ENCODE peak calls at places on chromosomes 16 and 17, in nine cellular contexts. P is AG09309, N is ACHN, W is renal cortical epithelial cell, B is GM10248, R is fibroblast of mammary gland, U is KG1, E is hepatocyte, G is brain microvascular endothelial cell. M is an unnamed sample.

GRCh38 chr17:78539771-78540170 is 37.4 kb downstream of the DNAH17 start:
- DNase-seq in P (no peak), N (no peak), W (no peak), B (no peak), R (no peak), U (no peak), E (no peak), G (no peak), M (no peak)

GRCh38 chr17:55577687-55578086 is 66.4 kb upstream of the SMIM36 start:
- DNase-seq in P (no peak), N (no peak), W (no peak), B (no peak), R (peak), U (no peak), E (no peak), G (peak), M (no peak)

GRCh38 chr17:7884581-7885356 is 3.8 kb upstream of the CHD3 start:
- DNase-seq in P (no peak), N (no peak), W (no peak), B (peak), R (no peak), U (no peak), E (peak), G (no peak), M (no peak)

GRCh38 chr16:12320298-12320706 is 343.8 kb downstream of the SNX29 start:
- DNase-seq in P (no peak), N (peak), W (peak), B (no peak), R (peak), U (no peak), E (no peak), G (peak), M (no peak)

GRCh38 chr16:48317614-48318013 is 67.6 kb downstream of the SIAH1 start:
- DNase-seq in P (peak), N (peak), W (peak), B (no peak), R (peak), U (no peak), E (no peak), G (peak), M (no peak)

GRCh38 chr16:72620348-72620747 is 427.6 kb downstream of the ZFHX3 start:
- DNase-seq in P (no peak), N (no peak), W (no peak), B (no peak), R (no peak), U (no peak), E (no peak), G (no peak), M (no peak)

GRCh38 chr17:33142703-33143299 is 150.3 kb downstream of the ASIC2 start:
- DNase-seq in P (no peak), N (peak), W (peak), B (no peak), R (peak), U (no peak), E (peak), G (no peak), M (peak)

GRCh38 chr16:69906838-69907301 is 44.3 kb upstream of the CLEC18A start:
- DNase-seq in P (peak), N (no peak), W (peak), B (no peak), R (peak), U (no peak), E (no peak), G (peak), M (no peak)

GRCh38 chr17:29613371-29613837 is 9.3 kb downstream of the CORO6 start:
- DNase-seq in P (no peak), N (no peak), W (peak), B (peak), R (peak), U (no peak), E (peak), G (peak), M (peak)

GRCh38 chr17:39167492-39167891 is 1.5 kb upstream of the ARL5C start:
- DNase-seq in P (no peak), N (no peak), W (no peak), B (no peak), R (no peak), U (peak), E (no peak), G (no peak), M (no peak)

GRCh38 chr17:41518031-41518430 is 659 bp downstream of the KRT15 start:
- DNase-seq in P (no peak), N (no peak), W (no peak), B (no peak), R (no peak), U (no peak), E (no peak), G (no peak), M (no peak)

GRCh38 chr16:25256821-25257503 is 683 bp downstream of the ZKSCAN2 start:
- DNase-seq in P (no peak), N (peak), W (peak), B (no peak), R (no peak), U (peak), E (peak), G (peak), M (no peak)

GRCh38 chr17:18916816-18917496 is 35.0 kb upstream of the SLC5A10 start:
- DNase-seq in P (peak), N (no peak), W (no peak), B (no peak), R (peak), U (no peak), E (no peak), G (no peak), M (no peak)

GRCh38 chr17:20059728-20060188 is 50.6 kb downstream of the SPECC1 start:
- DNase-seq in P (no peak), N (no peak), W (peak), B (peak), R (peak), U (no peak), E (no peak), G (no peak), M (no peak)

GRCh38 chr16:29849505-29849904 is 13.5 kb downstream of the CDIPT start:
- DNase-seq in P (no peak), N (no peak), W (no peak), B (no peak), R (no peak), U (no peak), E (peak), G (no peak), M (no peak)

GRCh38 chr16:22374311-22375116 is at the start of gene CDR2:
- DNase-seq in P (peak), N (peak), W (peak), B (peak), R (peak), U (peak), E (peak), G (peak), M (peak)

GRCh38 chr16:66924527-66925321 is 611 bp downstream of the RRAD start:
- DNase-seq in P (no peak), N (peak), W (no peak), B (peak), R (no peak), U (no peak), E (peak), G (no peak), M (peak)

GRCh38 chr17:29177871-29178749 is 2.1 kb downstream of the MYO18A start:
- DNase-seq in P (no peak), N (no peak), W (peak), B (no peak), R (no peak), U (no peak), E (peak), G (no peak), M (no peak)

GRCh38 chr16:87742781-87743490 is 22.9 kb downstream of the KLHDC4 start:
- DNase-seq in P (no peak), N (no peak), W (no peak), B (no peak), R (no peak), U (no peak), E (no peak), G (no peak), M (no peak)

GRCh38 chr16:53154513-53154912 is 99.7 kb downstream of the CHD9 start:
- DNase-seq in P (no peak), N (no peak), W (no peak), B (no peak), R (no peak), U (no peak), E (no peak), G (peak), M (no peak)

GRCh38 chr16:2511128-2511785 is 2.5 kb upstream of the ATP6V0C start:
- DNase-seq in P (no peak), N (peak), W (peak), B (no peak), R (peak), U (no peak), E (peak), G (peak), M (no peak)

GRCh38 chr17:17792551-17793377 is 44.0 kb downstream of the SREBF1 start:
- DNase-seq in P (no peak), N (no peak), W (peak), B (peak), R (peak), U (no peak), E (peak), G (peak), M (peak)

GRCh38 chr17:67156269-67157199 is 88.5 kb downstream of the HELZ start:
- DNase-seq in P (no peak), N (peak), W (peak), B (no peak), R (peak), U (no peak), E (no peak), G (peak), M (no peak)

M was measured in GM19239.